ENCODE peak calls at places on chromosomes 16 and 17, in ten cellular contexts. Z is NCI-H2227 treated with DMSO at 0.1 percent for 48 hours, I is progenitor cell of endocrine pancreas, P is heart right ventricle, B is H54, V is HS-27A, G is iris pigment epithelial cell, C is left lobe of liver, N is breast epithelium, Q is cortex of kidney. F is an unnamed sample.

GRCh38 chr16:75070055-75070841 is 46.3 kb downstream of the LDHD start:
- DNase-seq in Z (no peak), I (no peak), P (peak; percentile 33), B (no peak), V (no peak), G (no peak), C (peak; percentile 94), N (no peak), Q (no peak), F (peak; percentile 68)

GRCh38 chr17:61338000-61338864 is 61.4 kb upstream of the TBX2 start:
- DNase-seq in Z (no peak), I (no peak), P (no peak), B (peak; percentile 73), V (peak; percentile 62), G (peak; percentile 67), C (no peak), N (no peak), Q (no peak), F (no peak)

GRCh38 chr16:57186630-57187507 is 740 bp downstream of the RSPRY1 start:
- DNase-seq in Z (no peak), I (no peak), P (no peak), B (no peak), V (no peak), G (peak; percentile 37), C (peak; percentile 49), N (no peak), Q (no peak), F (no peak)

GRCh38 chr16:875182-876040 is 74.9 kb upstream of the GNG13 start:
- DNase-seq in Z (no peak), I (no peak), P (no peak), B (no peak), V (no peak), G (no peak), C (no peak), N (no peak), Q (no peak), F (no peak)

GRCh38 chr17:29593546-29594440 is 861 bp downstream of the ANKRD13B start:
- DNase-seq in Z (no peak), I (no peak), P (peak; percentile 15), B (no peak), V (no peak), G (no peak), C (no peak), N (no peak), Q (no peak), F (no peak)

GRCh38 chr16:65312795-65313194 is 190.9 kb upstream of the CDH11 start:
- DNase-seq in Z (no peak), I (no peak), P (no peak), B (no peak), V (no peak), G (peak; percentile 72), C (no peak), N (no peak), Q (no peak), F (no peak)

GRCh38 chr17:78798695-78799559 is 16.9 kb upstream of the CYTH1 start:
- DNase-seq in Z (no peak), I (no peak), P (no peak), B (no peak), V (no peak), G (peak; percentile 31), C (no peak), N (no peak), Q (no peak), F (peak; percentile 82)

GRCh38 chr17:45705123-45706009 is 78.8 kb upstream of the CRHR1 start:
- DNase-seq in Z (no peak), I (no peak), P (no peak), B (peak; percentile 75), V (no peak), G (peak; percentile 17), C (no peak), N (no peak), Q (no peak), F (no peak)

GRCh38 chr16:79843145-79843544 is 242.6 kb upstream of the MAF start:
- DNase-seq in Z (no peak), I (no peak), P (no peak), B (no peak), V (no peak), G (no peak), C (no peak), N (no peak), Q (no peak), F (no peak)

GRCh38 chr16:3467920-3468319 is 24.4 kb downstream of the NAA60 start:
- DNase-seq in Z (no peak), I (no peak), P (no peak), B (no peak), V (no peak), G (peak; percentile 67), C (no peak), N (no peak), Q (no peak), F (no peak)

GRCh38 chr16:58258326-58258725 is 36.5 kb downstream of the PRSS54 start:
- DNase-seq in Z (no peak), I (no peak), P (no peak), B (no peak), V (no peak), G (no peak), C (no peak), N (peak; percentile 66), Q (no peak), F (no peak)

GRCh38 chr17:44708401-44709263 is at the start of gene DBF4B:
- DNase-seq in Z (peak; percentile 91), I (peak; percentile 63), P (peak; percentile 92), B (peak; percentile 67), V (peak; percentile 67), G (peak; percentile 94), C (peak; percentile 85), N (peak; percentile 51), Q (no peak), F (peak; percentile 89)

GRCh38 chr17:16439867-16440351 is 24.5 kb downstream of the TRPV2 start:
- DNase-seq in Z (no peak), I (no peak), P (no peak), B (no peak), V (no peak), G (peak; percentile 57), C (no peak), N (no peak), Q (no peak), F (no peak)

GRCh38 chr17:28112199-28112995 is 69.9 kb downstream of the NLK start:
- DNase-seq in Z (no peak), I (no peak), P (no peak), B (no peak), V (no peak), G (peak; percentile 40), C (no peak), N (no peak), Q (no peak), F (no peak)

GRCh38 chr17:50626037-50626574 is 8.6 kb upstream of the ABCC3 start:
- DNase-seq in Z (no peak), I (peak; percentile 68), P (peak; percentile 76), B (peak; percentile 86), V (no peak), G (peak; percentile 67), C (no peak), N (peak; percentile 68), Q (no peak), F (peak; percentile 85)

GRCh38 chr16:27369806-27370205 is 32.2 kb upstream of the IL21R start:
- DNase-seq in Z (no peak), I (no peak), P (no peak), B (no peak), V (no peak), G (peak; percentile 66), C (no peak), N (no peak), Q (no peak), F (no peak)

GRCh38 chr16:77499373-77500285 is 64.8 kb upstream of the ADAMTS18 start:
- DNase-seq in Z (no peak), I (no peak), P (peak; percentile 29), B (peak; percentile 77), V (no peak), G (peak; percentile 79), C (no peak), N (no peak), Q (no peak), F (no peak)

GRCh38 chr17:9729034-9729650 is 62.2 kb downstream of the DHRS7C start:
- DNase-seq in Z (peak; percentile 28), I (no peak), P (no peak), B (peak; percentile 26), V (no peak), G (peak; percentile 45), C (no peak), N (peak; percentile 18), Q (no peak), F (peak; percentile 48)

GRCh38 chr17:15364615-15365014 is 23.2 kb upstream of the TEKT3 start:
- DNase-seq in Z (no peak), I (no peak), P (no peak), B (no peak), V (no peak), G (peak; percentile 11), C (no peak), N (no peak), Q (no peak), F (no peak)

GRCh38 chr16:24052466-24053324 is 203.4 kb upstream of the CACNG3 start:
- DNase-seq in Z (no peak), I (no peak), P (no peak), B (no peak), V (no peak), G (no peak), C (no peak), N (no peak), Q (no peak), F (no peak)

GRCh38 chr17:6714315-6714874 is 1.2 kb upstream of the SLC13A5 start:
- DNase-seq in Z (no peak), I (no peak), P (no peak), B (no peak), V (no peak), G (no peak), C (peak; percentile 31), N (no peak), Q (no peak), F (no peak)

GRCh38 chr16:61323456-61323855 is 712.8 kb downstream of the CDH8 start:
- DNase-seq in Z (no peak), I (no peak), P (no peak), B (no peak), V (no peak), G (no peak), C (no peak), N (no peak), Q (no peak), F (no peak)

GRCh38 chr16:8194795-8195194 is 395.5 kb downstream of the TMEM114 start:
- DNase-seq in Z (no peak), I (no peak), P (no peak), B (peak; percentile 4), V (no peak), G (no peak), C (no peak), N (no peak), Q (no peak), F (no peak)

GRCh38 chr17:60173304-60173807 is 23.6 kb downstream of the CA4 start:
- DNase-seq in Z (no peak), I (no peak), P (no peak), B (no peak), V (no peak), G (no peak), C (peak; percentile 11), N (no peak), Q (no peak), F (no peak)

GRCh38 chr16:84484579-84485254 is 19.7 kb downstream of the MEAK7 start:
- DNase-seq in Z (peak; percentile 24), I (peak; percentile 47), P (peak; percentile 66), B (no peak), V (no peak), G (peak; percentile 66), C (peak; percentile 71), N (peak; percentile 30), Q (no peak), F (peak; percentile 81)

GRCh38 chr17:80761421-80761871 is 216.8 kb downstream of the RPTOR start:
- DNase-seq in Z (no peak), I (no peak), P (no peak), B (peak; percentile 80), V (peak; percentile 39), G (peak; percentile 80), C (no peak), N (no peak), Q (no peak), F (no peak)

GRCh38 chr16:54651440-54651839 is 279.2 kb upstream of the IRX5 start:
- DNase-seq in Z (no peak), I (no peak), P (no peak), B (no peak), V (no peak), G (no peak), C (no peak), N (no peak), Q (no peak), F (no peak)

GRCh38 chr17:42891539-42892152 is 9.0 kb upstream of the G6PC1 start:
- DNase-seq in Z (peak; percentile 17), I (no peak), P (peak; percentile 66), B (no peak), V (no peak), G (peak; percentile 50), C (no peak), N (no peak), Q (no peak), F (no peak)